ENCODE peak calls at places on chromosomes 16 and 17, in ten cellular contexts. S, Z, F, E, W, D, G, B, Y and O are unnamed samples.

GRCh38 chr17:81831563-81831956 is 1.5 kb downstream of the MCRIP1 start:
- DNase-seq in S (no peak), Z (no peak), F (no peak), E (no peak), W (no peak), D (no peak), G (no peak), B (no peak), Y (no peak), O (no peak)

GRCh38 chr16:53743149-53743566 is 39.2 kb downstream of the FTO start:
- DNase-seq in S (peak; percentile 30), Z (peak; percentile 55), F (no peak), E (no peak), W (peak; percentile 18), D (peak; percentile 8), G (peak; percentile 19), B (peak; percentile 51), Y (peak; percentile 55), O (no peak)

GRCh38 chr17:83073389-83074063 is 5.9 kb upstream of the METRNL start:
- DNase-seq in S (peak; percentile 87), Z (peak; percentile 41), F (no peak), E (peak; percentile 52), W (no peak), D (no peak), G (no peak), B (no peak), Y (peak; percentile 54), O (peak; percentile 75)

GRCh38 chr16:86995456-86995855 is 321.7 kb downstream of the C16orf95 start:
- DNase-seq in S (no peak), Z (no peak), F (no peak), E (no peak), W (no peak), D (no peak), G (no peak), B (no peak), Y (no peak), O (no peak)

GRCh38 chr17:49224198-49224996 is 6.2 kb downstream of the PHOSPHO1 start:
- DNase-seq in S (peak; percentile 52), Z (no peak), F (no peak), E (no peak), W (peak; percentile 45), D (peak; percentile 57), G (peak; percentile 56), B (peak; percentile 53), Y (no peak), O (peak; percentile 62)

GRCh38 chr17:71975998-71976649 is 144.7 kb upstream of the SOX9 start:
- DNase-seq in S (peak; percentile 79), Z (peak; percentile 100), F (peak; percentile 75), E (peak; percentile 80), W (peak; percentile 51), D (no peak), G (no peak), B (peak; percentile 8), Y (no peak), O (peak; percentile 49)

GRCh38 chr17:32881054-32881453 is 4.1 kb upstream of the MYO1D start:
- DNase-seq in S (no peak), Z (peak; percentile 73), F (no peak), E (no peak), W (no peak), D (no peak), G (no peak), B (no peak), Y (no peak), O (no peak)

GRCh38 chr17:5533486-5534315 is 47.3 kb downstream of the MIS12 start:
- DNase-seq in S (no peak), Z (no peak), F (no peak), E (no peak), W (no peak), D (no peak), G (no peak), B (no peak), Y (no peak), O (no peak)

DNA sequence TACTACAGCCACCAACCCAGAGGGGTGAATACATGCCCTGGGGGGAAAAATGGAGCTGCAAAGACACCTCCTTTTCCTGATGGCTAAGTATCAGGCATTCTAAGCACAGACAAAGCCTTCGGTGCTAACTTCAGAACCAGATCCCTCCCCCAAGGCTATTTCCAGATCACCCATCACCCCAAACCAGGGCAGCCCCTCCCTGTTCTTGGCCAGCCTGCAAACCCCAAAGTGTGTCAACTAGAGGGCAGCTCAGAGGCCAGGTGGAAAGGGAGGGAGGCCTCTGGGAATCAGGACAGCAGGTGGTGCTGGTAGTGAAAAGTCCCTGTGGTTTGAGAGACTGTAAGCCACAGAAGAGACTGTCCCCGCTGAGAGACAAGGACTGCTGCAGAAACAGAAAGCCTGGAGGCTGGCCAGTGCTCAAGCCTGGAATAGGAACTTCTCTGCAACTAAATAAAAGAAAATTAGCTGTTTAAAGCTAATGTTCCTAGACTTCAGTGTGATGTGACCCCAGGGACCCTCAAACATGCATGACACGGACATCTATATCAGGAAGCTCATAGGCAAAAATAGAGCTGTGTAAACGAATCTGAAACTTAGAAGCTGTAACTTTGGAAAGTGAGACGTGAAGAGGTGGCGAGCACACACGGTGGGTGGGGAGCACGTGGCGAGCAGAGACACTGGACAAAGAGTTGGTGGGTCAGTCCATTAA is 9.1 kb downstream of the TUBG1 start:
- DNase-seq in S (peak; percentile 73), Z (no peak), F (no peak), E (peak; percentile 60), W (peak; percentile 91), D (no peak), G (no peak), B (peak; percentile 70), Y (no peak), O (peak; percentile 52)
- H3K36me3 ChIP-seq in S (no peaks in the 10 kb centered on the region), Z (peaks cover 10% of the 10 kb centered on the region), F (peaks cover 28% of the 10 kb centered on the region), E (peaks cover 26% of the 10 kb centered on the region), W (peaks cover 15% of the 10 kb centered on the region), D (peaks cover 11% of the 10 kb centered on the region), G (peaks cover 3% of the 10 kb centered on the region), B (no peaks in the 10 kb centered on the region), Y (peaks cover 21% of the 10 kb centered on the region), O (peaks cover 26% of the 10 kb centered on the region)

DNA sequence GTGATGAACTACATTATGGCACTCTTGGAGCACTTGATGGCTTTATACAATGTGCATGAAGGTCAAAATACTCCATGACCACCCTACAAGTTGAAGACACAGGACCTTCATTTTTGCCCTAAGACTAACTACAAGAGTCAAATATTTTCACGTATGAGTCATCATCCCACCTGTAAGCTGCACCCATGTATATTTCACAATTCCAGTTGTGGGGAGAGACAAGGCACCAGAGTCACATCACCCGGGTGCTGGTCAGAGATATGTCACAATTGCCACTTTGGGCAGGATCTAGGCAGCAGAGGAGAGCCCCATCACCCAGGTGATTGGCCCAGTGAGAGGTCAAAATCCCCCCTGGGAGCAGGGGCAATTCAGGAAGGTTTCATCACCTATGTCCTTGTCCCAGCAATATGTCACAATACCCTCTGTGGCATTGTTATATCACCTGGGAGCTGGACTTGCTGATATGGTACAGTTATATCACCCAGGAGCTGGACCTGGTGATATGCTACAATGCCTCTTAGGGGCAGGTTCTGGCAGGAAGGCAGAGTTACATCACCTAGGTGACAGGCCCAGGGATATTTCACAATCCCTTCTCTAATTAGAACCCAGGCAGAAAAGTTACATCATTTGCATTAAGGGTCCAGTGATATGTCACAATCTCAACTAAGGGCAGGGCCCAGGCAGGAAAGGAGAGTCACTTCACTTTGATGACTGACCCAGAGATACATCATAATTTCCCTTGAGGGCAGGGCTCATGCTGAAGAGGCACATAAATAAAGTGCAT is 1839.2 kb downstream of the TP53TG3F start:
- DNase-seq in S (no peak), Z (no peak), F (no peak), E (no peak), W (no peak), D (no peak), G (no peak), B (no peak), Y (no peak), O (no peak)
- H3K9me3 ChIP-seq in S (peaks cover 5% of the 10 kb centered on the region), Z (no peaks in the 10 kb centered on the region), F (no peaks in the 10 kb centered on the region), E (no peaks in the 10 kb centered on the region), W (no peaks in the 10 kb centered on the region), D (peaks cover 11% of the 10 kb centered on the region), G (no peaks in the 10 kb centered on the region), B (no peaks in the 10 kb centered on the region), Y (no peaks in the 10 kb centered on the region), O (no peaks in the 10 kb centered on the region)

GRCh38 chr17:62673614-62674362 is 46.3 kb downstream of the MRC2 start:
- DNase-seq in S (no peak), Z (no peak), F (no peak), E (no peak), W (no peak), D (no peak), G (no peak), B (no peak), Y (no peak), O (peak; percentile 24)

GRCh38 chr17:62671553-62671952 is 44.1 kb downstream of the MRC2 start:
- DNase-seq in S (peak; percentile 54), Z (no peak), F (no peak), E (no peak), W (peak; percentile 55), D (no peak), G (no peak), B (no peak), Y (no peak), O (peak; percentile 55)

GRCh38 chr17:62674363-62674739 is 46.9 kb downstream of the MRC2 start:
- DNase-seq in S (no peak), Z (no peak), F (no peak), E (no peak), W (no peak), D (no peak), G (no peak), B (no peak), Y (no peak), O (peak; percentile 25)

GRCh38 chr17:62674841-62675240 is 47.4 kb downstream of the MRC2 start:
- DNase-seq in S (no peak), Z (no peak), F (no peak), E (no peak), W (no peak), D (no peak), G (no peak), B (no peak), Y (no peak), O (peak; percentile 28)

DNA sequence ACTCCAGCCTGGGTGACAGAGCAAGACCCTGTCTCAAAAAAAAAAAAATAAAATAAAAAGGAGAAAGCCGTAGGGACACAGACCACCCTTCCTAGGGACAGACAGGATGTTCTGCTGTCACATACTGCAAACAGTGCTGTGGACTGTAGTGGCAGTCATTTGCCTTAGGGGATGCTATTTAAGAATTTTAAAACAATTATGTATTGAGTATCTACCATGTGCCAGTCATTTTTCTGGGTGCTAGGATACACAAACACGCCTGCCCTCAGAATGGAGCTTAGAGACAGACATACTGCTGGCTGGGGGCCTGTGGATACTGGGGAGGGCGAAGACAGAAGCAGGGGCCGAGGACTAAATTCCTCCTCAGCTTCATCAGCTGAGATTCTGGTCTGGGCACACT is 45.5 kb downstream of the MRC2 start:
- DNase-seq in S (no peak), Z (no peak), F (no peak), E (no peak), W (no peak), D (no peak), G (no peak), B (no peak), Y (no peak), O (peak; percentile 13)
- H3K36me3 ChIP-seq in S (no peaks in the 10 kb centered on the region), Z (peaks cover 24% of the 10 kb centered on the region), F (peaks cover 12% of the 10 kb centered on the region), E (no peaks in the 10 kb centered on the region), W (no peaks in the 10 kb centered on the region), D (no peaks in the 10 kb centered on the region), G (no peaks in the 10 kb centered on the region), B (no peaks in the 10 kb centered on the region), Y (no peaks in the 10 kb centered on the region), O (peaks cover 52% of the 10 kb centered on the region)

DNA sequence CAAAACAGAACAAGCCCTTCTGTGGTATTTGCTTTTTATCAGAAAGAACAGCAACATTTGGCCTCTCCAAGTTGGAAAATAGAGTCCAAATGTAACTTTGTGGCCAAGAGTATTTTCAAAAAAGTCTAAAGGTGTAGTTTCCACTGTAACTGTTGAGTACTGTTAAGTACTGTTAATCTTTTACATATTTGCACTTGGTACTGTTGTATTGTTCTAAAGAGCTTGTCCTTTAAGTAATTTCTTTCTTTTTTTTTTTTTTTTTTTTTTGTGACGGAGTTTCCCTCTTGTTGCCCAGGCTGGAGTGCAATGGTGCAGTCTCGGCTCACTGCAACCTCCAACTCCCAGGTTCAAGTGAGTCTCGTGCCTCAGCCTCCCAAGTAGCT is 21.5 kb downstream of the LDAF1 start:
- DNase-seq in S (no peak), Z (no peak), F (no peak), E (no peak), W (no peak), D (no peak), G (no peak), B (no peak), Y (no peak), O (no peak)
- H3K9me3 ChIP-seq in S (no peaks in the 10 kb centered on the region), Z (no peaks in the 10 kb centered on the region), F (no peaks in the 10 kb centered on the region), E (no peaks in the 10 kb centered on the region), W (no peaks in the 10 kb centered on the region), D (no peaks in the 10 kb centered on the region), G (no peaks in the 10 kb centered on the region), B (no peaks in the 10 kb centered on the region), Y (no peaks in the 10 kb centered on the region), O (no peaks in the 10 kb centered on the region)